ENCODE peak calls at places on chromosomes 16 and 17, in six cellular contexts. One of them, this sample, is unnamed.

GRCh38 chr16:31148281-31148728 is 1.6 kb downstream of the PRSS36 start:
- DNase-seq in astrocyte of the cerebellum: no peak
- DNase-seq in GM10248: no peak
- DNase-seq in 8988T: no peak
- DNase-seq in iris pigment epithelial cell: no peak
- DNase-seq in AG09309: no peak
- DNase-seq in this sample: peak

GRCh38 chr17:34665150-34665802 is 85.9 kb downstream of the TMEM132E start:
- DNase-seq in astrocyte of the cerebellum: no peak
- DNase-seq in GM10248: no peak
- DNase-seq in 8988T: no peak
- DNase-seq in iris pigment epithelial cell: no peak
- DNase-seq in AG09309: no peak
- DNase-seq in this sample: peak

GRCh38 chr16:1706386-1707192 is 594 bp downstream of the MAPK8IP3 start:
- DNase-seq in astrocyte of the cerebellum: no peak
- DNase-seq in GM10248: peak
- DNase-seq in 8988T: no peak
- DNase-seq in iris pigment epithelial cell: peak
- DNase-seq in AG09309: no peak
- DNase-seq in this sample: peak

GRCh38 chr16:11092788-11093577 is 148.6 kb downstream of the CLEC16A start:
- DNase-seq in astrocyte of the cerebellum: no peak
- DNase-seq in GM10248: no peak
- DNase-seq in 8988T: no peak
- DNase-seq in iris pigment epithelial cell: no peak
- DNase-seq in AG09309: no peak
- DNase-seq in this sample: no peak

GRCh38 chr17:30922235-30922993 is 669 bp downstream of the ADAP2 start:
- DNase-seq in astrocyte of the cerebellum: no peak
- DNase-seq in GM10248: peak
- DNase-seq in 8988T: no peak
- DNase-seq in iris pigment epithelial cell: no peak
- DNase-seq in AG09309: no peak
- DNase-seq in this sample: peak

GRCh38 chr17:41734139-41734948 is at the start of gene HAP1:
- DNase-seq in astrocyte of the cerebellum: no peak
- DNase-seq in GM10248: no peak
- DNase-seq in 8988T: peak
- DNase-seq in iris pigment epithelial cell: peak
- DNase-seq in AG09309: no peak
- DNase-seq in this sample: peak

GRCh38 chr16:54931041-54931756 is 534 bp downstream of the IRX5 start:
- DNase-seq in astrocyte of the cerebellum: no peak
- DNase-seq in GM10248: no peak
- DNase-seq in 8988T: peak
- DNase-seq in iris pigment epithelial cell: peak
- DNase-seq in AG09309: no peak
- DNase-seq in this sample: peak

GRCh38 chr16:53449816-53450517 is 15.7 kb downstream of the RBL2 start:
- DNase-seq in astrocyte of the cerebellum: no peak
- DNase-seq in GM10248: peak
- DNase-seq in 8988T: no peak
- DNase-seq in iris pigment epithelial cell: no peak
- DNase-seq in AG09309: no peak
- DNase-seq in this sample: no peak

GRCh38 chr17:78234261-78234865 is 2.9 kb downstream of the TMEM235 start:
- DNase-seq in astrocyte of the cerebellum: no peak
- DNase-seq in GM10248: no peak
- DNase-seq in 8988T: no peak
- DNase-seq in iris pigment epithelial cell: no peak
- DNase-seq in AG09309: no peak
- DNase-seq in this sample: peak

GRCh38 chr16:77227745-77228144 is 28.5 kb downstream of the SYCE1L start:
- DNase-seq in astrocyte of the cerebellum: no peak
- DNase-seq in GM10248: no peak
- DNase-seq in 8988T: no peak
- DNase-seq in iris pigment epithelial cell: no peak
- DNase-seq in AG09309: no peak
- DNase-seq in this sample: no peak